ENCODE peak calls at places on chromosome 13, in seven cellular contexts. Z is IMR-90, V is neural progenitor cell, C is PC-3, W is endothelial cell of umbilical vein, O is OCI-LY7, H is K562. K is an unnamed sample.

GRCh38 chr13:46803586-46803985 is 6.6 kb upstream of the ESD start:
- DNase-seq in Z (peak), V (no peak), C (no peak), W (no peak), O (no peak), H (no peak), K (no peak)

GRCh38 chr13:111129465-111130110 is 14.5 kb downstream of the ARHGEF7 start:
- DNase-seq in Z (no peak), V (no peak), C (no peak), W (no peak), O (peak), H (no peak), K (no peak)

GRCh38 chr13:75079226-75079625 is 402.7 kb downstream of the TBC1D4 start:
- DNase-seq in Z (peak), V (no peak), C (peak), W (peak), O (no peak), H (no peak), K (peak)

GRCh38 chr13:20127563-20128458 is 33.0 kb downstream of the GJA3 start:
- DNase-seq in Z (peak), V (peak), C (peak), W (peak), O (no peak), H (no peak), K (peak)

GRCh38 chr13:94613051-94613450 is 11.4 kb downstream of the GPR180 start:
- DNase-seq in Z (no peak), V (no peak), C (no peak), W (no peak), O (no peak), H (no peak), K (no peak)

GRCh38 chr13:112150352-112150751 is 83.4 kb downstream of the SOX1 start:
- DNase-seq in Z (no peak), V (no peak), C (no peak), W (no peak), O (no peak), H (no peak), K (no peak)

GRCh38 chr13:111388851-111389500 is 68.5 kb downstream of the TEX29 start:
- DNase-seq in Z (no peak), V (no peak), C (no peak), W (no peak), O (no peak), H (no peak), K (no peak)

GRCh38 chr13:41962994-41963393 is 2.1 kb upstream of the VWA8 start:
- DNase-seq in Z (peak), V (no peak), C (no peak), W (no peak), O (no peak), H (no peak), K (no peak)

GRCh38 chr13:81987677-81988357 is 1646.9 kb upstream of the SPRY2 start:
- DNase-seq in Z (no peak), V (no peak), C (no peak), W (no peak), O (no peak), H (no peak), K (no peak)

GRCh38 chr13:32829269-32829668 is 187.0 kb upstream of the KL start:
- DNase-seq in Z (no peak), V (no peak), C (peak), W (no peak), O (no peak), H (no peak), K (no peak)

GRCh38 chr13:53054569-53054968 is 26.0 kb downstream of the OLFM4 start:
- DNase-seq in Z (no peak), V (no peak), C (no peak), W (no peak), O (no peak), H (no peak), K (no peak)

GRCh38 chr13:65744761-65745160 is 1485.4 kb downstream of the PCDH9 start:
- DNase-seq in Z (peak), V (no peak), C (no peak), W (no peak), O (no peak), H (no peak), K (peak)

GRCh38 chr13:61110804-61111203 is 304.8 kb downstream of the PCDH20 start:
- DNase-seq in Z (no peak), V (no peak), C (peak), W (no peak), O (no peak), H (no peak), K (no peak)

GRCh38 chr13:21219044-21219381 is 42.6 kb downstream of the MRPL57 start:
- DNase-seq in Z (no peak), V (no peak), C (no peak), W (no peak), O (no peak), H (no peak), K (no peak)

GRCh38 chr13:66803759-66804456 is 426.2 kb downstream of the PCDH9 start:
- DNase-seq in Z (peak), V (no peak), C (peak), W (no peak), O (no peak), H (no peak), K (no peak)

GRCh38 chr13:96899946-96900345 is 94.3 kb downstream of the OXGR1 start:
- DNase-seq in Z (no peak), V (no peak), C (no peak), W (peak), O (no peak), H (no peak), K (no peak)

DNA sequence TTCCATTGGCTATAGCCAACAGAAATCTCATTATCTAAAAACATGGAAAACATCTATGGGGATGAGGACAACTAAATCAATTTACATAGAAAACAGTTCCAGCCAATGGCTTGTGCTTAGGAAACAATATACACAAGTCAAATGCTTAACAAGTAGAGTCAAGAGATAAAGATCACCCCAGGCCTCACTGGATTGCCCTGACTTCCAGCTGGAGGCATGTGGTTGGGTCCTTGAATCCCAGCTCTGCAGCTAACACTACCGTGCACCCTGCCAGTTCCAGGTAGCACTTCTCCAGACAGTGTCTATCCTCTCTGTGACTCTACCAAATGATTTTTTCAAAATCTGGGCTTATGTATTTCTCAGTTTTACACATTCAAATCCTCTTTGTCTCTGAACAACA is 80.2 kb downstream of the DOCK9 start:
- DNase-seq in Z (no peak), V (no peak), C (no peak), W (no peak), O (no peak), H (no peak), K (no peak)
- H2AFZ ChIP-seq in Z (no peak), V (no peak), C (no peak), W (no peak), O (no peak), H (no peak), K (no peak)

GRCh38 chr13:87538366-87539052 is 132.7 kb upstream of the SLITRK5 start:
- DNase-seq in Z (no peak), V (no peak), C (no peak), W (no peak), O (no peak), H (no peak), K (no peak)

GRCh38 chr13:87535911-87536310 is 135.3 kb upstream of the SLITRK5 start:
- DNase-seq in Z (no peak), V (no peak), C (peak), W (no peak), O (no peak), H (no peak), K (no peak)

GRCh38 chr13:87537946-87538345 is 133.2 kb upstream of the SLITRK5 start:
- DNase-seq in Z (no peak), V (no peak), C (no peak), W (no peak), O (no peak), H (no peak), K (no peak)

GRCh38 chr13:87536899-87537298 is 134.3 kb upstream of the SLITRK5 start:
- DNase-seq in Z (no peak), V (no peak), C (no peak), W (no peak), O (peak), H (no peak), K (no peak)

DNA sequence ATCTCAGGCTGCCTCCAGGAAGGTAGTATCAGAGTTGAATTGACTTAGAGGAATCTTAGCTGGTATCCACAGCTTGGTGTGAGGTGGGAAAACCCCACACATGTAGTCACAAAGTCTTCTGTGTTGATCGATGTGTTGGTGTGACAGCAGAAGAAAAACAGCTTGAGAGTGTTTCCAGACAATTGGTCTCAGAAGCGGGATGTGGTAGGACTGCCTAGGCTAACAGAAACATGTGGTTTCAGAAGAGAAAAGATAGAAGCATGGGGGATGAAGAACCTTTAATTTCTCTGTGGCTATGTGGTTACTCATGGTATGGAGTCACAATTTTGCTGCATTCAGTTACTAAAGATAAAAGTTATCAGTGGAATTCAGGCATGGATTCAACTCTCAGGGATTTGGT is 134.7 kb upstream of the SLITRK5 start:
- DNase-seq in Z (no peak), V (no peak), C (no peak), W (no peak), O (no peak), H (no peak), K (no peak)
- TF ChIP-seq CTCF in Z (no peak), V (no peak), C (no peak), W (no peak), O (no peak), H (no peak), K (no peak)

GRCh38 chr13:43156916-43157315 is 133.5 kb downstream of the DNAJC15 start:
- DNase-seq in Z (no peak), V (no peak), C (no peak), W (no peak), O (no peak), H (no peak), K (no peak)
- H2AFZ ChIP-seq in Z (no peak), V (no peak), C (no peak), W (no peak), O (no peak), H (no peak), K (peak)

GRCh38 chr13:58712191-58712590 is 1080.6 kb downstream of the PCDH17 start:
- DNase-seq in Z (no peak), V (peak), C (no peak), W (no peak), O (no peak), H (no peak), K (no peak)
- TF ChIP-seq CTCF in Z (no peak), V (peak), C (no peak), W (no peak), O (no peak), H (no peak), K (no peak)

DNA sequence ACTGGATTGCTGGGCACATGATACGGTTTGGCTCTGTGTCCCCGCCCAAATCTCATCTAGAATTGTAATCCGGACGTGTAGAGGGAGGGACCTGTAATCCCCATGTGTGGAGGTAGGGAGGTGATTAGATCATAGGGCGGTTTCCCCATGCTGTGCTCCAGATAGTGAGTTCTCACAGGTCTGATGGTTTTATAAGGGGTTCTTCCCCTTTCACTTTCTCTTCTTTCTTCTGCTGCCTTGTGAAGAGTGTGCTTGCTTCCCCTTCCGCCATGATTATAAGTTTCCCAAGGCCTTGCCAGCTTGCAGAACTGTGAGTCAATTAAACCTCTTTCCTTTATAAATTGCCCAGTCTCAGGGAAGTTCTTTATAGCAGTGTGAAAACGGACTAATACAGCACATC is 32.6 kb upstream of the MTIF3 start:
- DNase-seq in Z (no peak), V (no peak), C (no peak), W (no peak), O (peak), H (no peak), K (no peak)
- H2AFZ ChIP-seq in Z (no peak), V (no peak), C (no peak), W (no peak), O (peak), H (no peak), K (no peak)

DNA sequence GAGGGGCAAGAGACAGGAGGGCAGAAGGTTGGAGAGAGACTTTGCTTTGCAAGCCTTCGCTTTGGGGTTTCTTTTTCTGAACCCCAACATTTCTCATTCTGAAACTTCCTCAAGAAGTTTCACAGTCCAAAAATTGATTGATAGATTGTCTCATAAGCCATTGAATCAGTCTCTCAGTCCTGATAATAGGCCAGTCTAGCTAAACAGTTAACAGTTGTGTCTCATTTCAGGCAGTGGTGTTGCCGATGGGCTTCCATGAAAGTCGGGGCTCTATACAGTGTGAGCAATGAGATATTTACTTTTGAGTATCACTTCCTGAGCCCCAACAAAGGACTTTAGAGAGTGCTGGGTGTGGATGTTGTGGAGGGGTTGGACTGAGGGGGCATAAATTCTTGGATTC is 26.5 kb upstream of the SPRY2 start:
- DNase-seq in Z (no peak), V (no peak), C (no peak), W (no peak), O (no peak), H (no peak), K (no peak)
- TF ChIP-seq CTCF in Z (no peak), V (no peak), C (no peak), W (no peak), O (no peak), H (no peak), K (no peak)

GRCh38 chr13:77893066-77893465 is 25.6 kb downstream of the EDNRB start:
- DNase-seq in Z (no peak), V (no peak), C (no peak), W (no peak), O (no peak), H (no peak), K (no peak)

GRCh38 chr13:77892491-77892890 is 26.1 kb downstream of the EDNRB start:
- DNase-seq in Z (no peak), V (no peak), C (no peak), W (no peak), O (no peak), H (no peak), K (no peak)

GRCh38 chr13:77891041-77891440 is 27.6 kb downstream of the EDNRB start:
- DNase-seq in Z (no peak), V (no peak), C (no peak), W (peak), O (no peak), H (no peak), K (no peak)

GRCh38 chr13:77894743-77895142 is 23.9 kb downstream of the EDNRB start:
- DNase-seq in Z (no peak), V (no peak), C (no peak), W (no peak), O (no peak), H (no peak), K (no peak)

GRCh38 chr13:77891486-77891885 is 27.1 kb downstream of the EDNRB start:
- DNase-seq in Z (no peak), V (no peak), C (no peak), W (no peak), O (no peak), H (no peak), K (no peak)
- H2AFZ ChIP-seq in Z (no peak), V (peak), C (no peak), W (no peak), O (no peak), H (no peak), K (no peak)

DNA sequence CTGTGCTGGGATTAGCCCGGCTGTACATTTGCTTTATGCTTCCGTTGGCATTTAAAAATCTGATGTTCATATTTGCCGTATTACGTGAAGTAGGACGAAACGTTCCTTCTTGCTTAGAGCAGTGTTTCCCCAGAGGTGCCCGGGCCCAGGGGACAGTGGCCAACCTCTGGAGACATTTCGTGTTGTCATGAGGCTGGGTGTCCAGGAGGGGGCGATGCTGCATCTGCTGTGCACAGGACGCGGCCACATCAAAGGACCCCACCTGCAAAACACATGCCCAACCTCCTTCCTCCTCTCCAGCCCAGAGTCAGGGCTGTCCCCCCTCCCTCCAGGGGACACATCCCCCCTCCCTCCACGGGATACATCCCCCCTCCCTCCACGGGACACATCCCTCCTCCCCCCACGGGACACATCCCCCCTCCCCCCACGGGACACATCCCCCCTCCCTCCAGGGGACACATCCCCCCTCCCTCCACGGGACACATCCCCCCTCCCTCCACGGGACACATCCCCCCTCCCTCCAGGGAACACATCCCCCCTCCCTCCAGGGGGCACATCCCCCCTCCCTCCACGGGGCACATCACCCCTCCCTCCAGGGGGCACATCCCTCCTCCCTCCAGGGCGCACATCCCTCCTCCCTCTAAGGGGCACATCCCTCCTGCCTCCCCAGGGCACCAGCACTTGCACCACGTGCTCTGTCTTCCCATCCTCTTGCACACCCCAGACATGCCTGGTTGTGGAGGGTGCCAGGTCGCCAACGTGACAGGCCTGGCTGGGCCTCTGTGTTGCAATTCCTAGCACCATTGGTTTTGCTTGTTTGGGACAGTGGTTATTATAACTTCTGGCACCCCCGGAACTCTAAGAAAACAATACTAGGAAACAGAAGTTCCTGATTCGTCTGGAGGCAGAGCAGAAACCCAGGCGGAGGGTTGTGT is 46.7 kb downstream of the GAS6 start:
- DNase-seq in Z (peak), V (peak), C (peak), W (peak), O (peak), H (peak), K (peak)
- TF ChIP-seq CTCF in Z (peak), V (peak), C (peak), W (peak), O (peak), H (peak), K (peak)

DNA sequence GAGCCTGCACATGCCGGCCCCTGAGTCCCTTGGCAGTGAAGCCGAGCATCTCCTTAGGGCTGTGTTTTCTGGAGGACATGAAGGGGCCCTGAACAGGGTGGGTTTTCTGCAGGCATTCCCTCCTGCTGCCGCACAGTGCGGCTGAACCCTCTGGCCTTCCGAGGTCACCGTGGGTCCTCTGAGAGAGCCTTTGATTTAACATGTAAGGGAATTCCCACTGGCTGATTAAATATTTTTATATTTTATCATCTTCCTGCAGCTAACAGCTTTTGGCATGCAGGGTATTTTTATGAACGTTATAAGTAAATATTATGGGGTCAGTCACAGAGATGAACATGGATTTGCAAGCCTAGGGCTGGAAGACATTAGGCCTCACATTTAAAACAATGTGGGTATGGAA is 220.1 kb downstream of the COG6 start:
- DNase-seq in Z (peak), V (no peak), C (peak), W (peak), O (no peak), H (no peak), K (no peak)
- H2AFZ ChIP-seq in Z (peak), V (no peak), C (peak), W (peak), O (no peak), H (no peak), K (peak)